ENCODE peak calls at places on chromosomes 6 and 20, in eight cellular contexts. F is hepatocyte, P is A549, K is epithelial cell of esophagus, D is lower leg skin, V is GM12865, S is neural progenitor cell, B is brain microvascular endothelial cell. G is an unnamed sample.

GRCh38 chr20:35820715-35821114 is 48.9 kb downstream of the PHF20 start:
- DNase-seq in F (no peak), P (no peak), K (peak), D (no peak), V (no peak), S (no peak), B (peak), G (no peak)

GRCh38 chr6:150664091-150664490 is 64.4 kb downstream of the PLEKHG1 start:
- DNase-seq in F (no peak), P (no peak), K (no peak), D (no peak), V (no peak), S (no peak), B (no peak), G (no peak)

GRCh38 chr20:9035129-9035528 is 33.8 kb upstream of the PLCB4 start:
- DNase-seq in F (peak), P (peak), K (peak), D (no peak), V (no peak), S (no peak), B (peak), G (no peak)

GRCh38 chr6:83113258-83113657 is 45.8 kb downstream of the DOP1A start:
- DNase-seq in F (no peak), P (no peak), K (no peak), D (no peak), V (no peak), S (no peak), B (no peak), G (no peak)

GRCh38 chr20:17859002-17859615 is 109.5 kb downstream of the SNX5 start:
- DNase-seq in F (no peak), P (no peak), K (no peak), D (no peak), V (peak), S (no peak), B (no peak), G (no peak)

GRCh38 chr6:52209672-52210626 is 23.8 kb downstream of the IL17A start:
- DNase-seq in F (no peak), P (no peak), K (no peak), D (no peak), V (peak), S (no peak), B (no peak), G (no peak)

GRCh38 chr6:139627091-139627490 is 252.6 kb upstream of the CITED2 start:
- DNase-seq in F (no peak), P (no peak), K (no peak), D (no peak), V (no peak), S (no peak), B (no peak), G (no peak)

GRCh38 chr6:1253816-1254215 is 58.1 kb upstream of the FOXQ1 start:
- DNase-seq in F (no peak), P (no peak), K (no peak), D (no peak), V (no peak), S (no peak), B (no peak), G (no peak)

GRCh38 chr6:138250513-138251247 is 32.4 kb upstream of the PBOV1 start:
- DNase-seq in F (peak), P (no peak), K (peak), D (peak), V (no peak), S (no peak), B (no peak), G (peak)

GRCh38 chr20:32810941-32811340 is 8.8 kb upstream of the MAPRE1 start:
- DNase-seq in F (no peak), P (no peak), K (no peak), D (no peak), V (no peak), S (no peak), B (no peak), G (no peak)
- H3K4me3 ChIP-seq in F (no peak), P (no peak), K (no peak), D (no peak), V (no peak), S (no peak), B (no peak), G (no peak)

DNA sequence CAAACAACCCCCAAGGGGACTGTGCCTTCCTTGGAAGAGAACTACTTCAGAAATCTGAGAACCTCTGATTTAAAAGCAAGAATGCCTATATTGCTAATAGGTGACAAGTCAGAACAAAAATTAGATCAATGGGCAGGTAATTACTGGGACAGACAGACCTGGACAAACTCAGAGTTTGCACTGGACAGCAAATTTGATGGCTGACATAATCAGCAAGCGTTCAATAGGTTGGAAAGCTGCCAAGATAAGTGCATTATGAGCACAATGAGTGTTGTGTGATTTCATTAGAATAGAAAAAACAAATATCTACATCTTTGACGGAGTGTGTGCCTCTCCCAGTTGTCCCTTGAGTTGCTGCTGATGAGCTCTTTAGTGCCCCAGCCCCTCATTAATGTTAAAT is 116.4 kb upstream of the COL21A1 start:
- DNase-seq in F (no peak), P (no peak), K (no peak), D (no peak), V (no peak), S (no peak), B (no peak), G (no peak)
- TF ChIP-seq CTCF in F (no peak), P (no peak), K (no peak), D (no peak), V (no peak), S (no peak), B (no peak), G (no peak)

GRCh38 chr20:11333634-11334033 is 584.1 kb upstream of the BTBD3 start:
- DNase-seq in F (no peak), P (no peak), K (no peak), D (no peak), V (no peak), S (no peak), B (no peak), G (no peak)
- H3K4me3 ChIP-seq in F (no peak), P (no peak), K (no peak), D (no peak), V (no peak), S (no peak), B (no peak), G (no peak)

GRCh38 chr6:10800810-10801209 is 37.5 kb downstream of the MAK start:
- DNase-seq in F (peak), P (peak), K (peak), D (no peak), V (no peak), S (no peak), B (peak), G (no peak)

GRCh38 chr6:10801224-10801848 is 37.0 kb downstream of the MAK start:
- DNase-seq in F (peak), P (peak), K (peak), D (peak), V (peak), S (peak), B (peak), G (peak)
- TF ChIP-seq CTCF in F (peak), P (peak), K (peak), D (no peak), V (peak), S (peak), B (peak), G (peak)

DNA sequence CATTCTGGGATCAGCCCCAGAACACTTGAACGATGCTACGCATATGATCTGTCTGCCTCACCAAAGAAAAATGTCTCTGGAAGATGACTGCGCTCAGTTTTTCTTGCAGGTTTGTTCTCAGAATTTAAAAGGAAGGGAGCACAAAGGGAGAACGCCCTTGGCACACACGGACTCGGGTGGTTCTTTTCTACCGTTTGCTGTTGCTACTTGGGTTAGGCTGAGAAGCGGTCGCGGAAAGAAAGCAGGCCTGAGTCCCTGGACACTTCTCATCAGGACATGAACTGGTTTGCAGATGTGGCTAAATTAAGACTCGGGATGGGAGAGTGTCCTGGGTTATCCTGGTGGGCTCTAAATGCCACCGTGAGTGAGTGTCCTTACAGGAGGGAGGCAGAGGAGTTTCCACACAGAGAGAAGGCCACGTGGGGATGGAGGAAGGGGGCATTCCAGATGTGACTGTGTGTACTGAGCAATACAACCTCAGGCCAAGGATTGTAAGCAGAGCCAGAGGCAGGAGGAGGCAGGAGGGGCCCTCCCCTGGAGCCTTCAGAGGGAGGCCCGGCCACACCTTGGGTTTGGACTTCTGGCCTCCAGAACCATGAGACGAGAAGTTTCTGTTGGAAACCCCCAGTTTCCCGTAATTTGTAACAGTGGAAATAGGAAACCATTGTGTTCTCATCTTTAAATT is 9.5 kb upstream of the KIF25 start:
- DNase-seq in F (no peak), P (no peak), K (no peak), D (peak), V (no peak), S (no peak), B (no peak), G (no peak)
- H3K4me3 ChIP-seq in F (no peak), P (no peak), K (no peak), D (no peak), V (no peak), S (no peak), B (no peak), G (no peak)

DNA sequence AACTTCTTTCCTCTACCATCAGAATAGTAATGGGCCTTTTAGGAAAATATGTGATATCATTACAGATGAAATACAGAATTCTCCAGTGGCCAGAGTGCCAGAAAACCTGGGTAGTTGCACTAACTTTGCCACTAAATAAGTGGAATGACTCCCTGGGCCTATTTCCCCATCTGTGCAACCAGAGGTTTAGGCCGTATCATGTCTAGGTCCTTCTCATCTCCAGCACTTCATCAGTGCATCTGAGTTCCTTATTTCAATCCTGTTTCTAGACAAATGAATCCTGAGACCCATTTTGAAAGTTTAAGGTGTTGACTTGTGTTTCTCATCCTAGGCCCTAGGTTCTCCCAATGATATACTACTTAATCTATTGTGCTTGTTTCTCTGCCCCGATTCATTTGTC is 236.2 kb downstream of the CD83 start:
- DNase-seq in F (no peak), P (no peak), K (no peak), D (no peak), V (no peak), S (no peak), B (no peak), G (no peak)
- TF ChIP-seq CTCF in F (no peak), P (no peak), K (no peak), D (no peak), V (no peak), S (no peak), B (no peak), G (no peak)

DNA sequence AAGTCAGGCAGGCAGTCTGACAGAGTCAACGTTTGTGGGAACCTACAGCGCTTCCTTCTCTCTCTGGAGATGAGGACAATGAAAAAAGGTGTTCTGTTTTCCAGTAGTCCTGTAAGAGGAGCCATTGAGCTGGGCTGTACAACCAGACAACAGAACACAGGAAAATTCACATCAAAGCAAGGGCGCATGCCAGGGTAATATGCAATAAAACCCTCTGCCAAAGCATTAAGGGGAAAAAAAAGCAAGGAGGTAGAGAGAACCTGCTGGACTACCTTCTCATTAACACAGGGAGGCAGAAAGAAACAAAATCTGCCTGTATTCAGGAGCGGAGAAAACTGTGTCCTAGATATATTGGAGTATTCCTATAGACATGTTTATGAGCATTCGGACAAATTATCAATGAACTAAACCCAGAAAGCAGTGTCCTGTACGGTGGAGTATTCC is 1.3 kb downstream of the RNF24 start:
- DNase-seq in F (peak), P (peak), K (peak), D (peak), V (peak), S (peak), B (peak), G (no peak)
- H3K4me3 ChIP-seq in F (peak), P (peak), K (peak), D (no peak), V (peak), S (peak), B (peak), G (peak)

DNA sequence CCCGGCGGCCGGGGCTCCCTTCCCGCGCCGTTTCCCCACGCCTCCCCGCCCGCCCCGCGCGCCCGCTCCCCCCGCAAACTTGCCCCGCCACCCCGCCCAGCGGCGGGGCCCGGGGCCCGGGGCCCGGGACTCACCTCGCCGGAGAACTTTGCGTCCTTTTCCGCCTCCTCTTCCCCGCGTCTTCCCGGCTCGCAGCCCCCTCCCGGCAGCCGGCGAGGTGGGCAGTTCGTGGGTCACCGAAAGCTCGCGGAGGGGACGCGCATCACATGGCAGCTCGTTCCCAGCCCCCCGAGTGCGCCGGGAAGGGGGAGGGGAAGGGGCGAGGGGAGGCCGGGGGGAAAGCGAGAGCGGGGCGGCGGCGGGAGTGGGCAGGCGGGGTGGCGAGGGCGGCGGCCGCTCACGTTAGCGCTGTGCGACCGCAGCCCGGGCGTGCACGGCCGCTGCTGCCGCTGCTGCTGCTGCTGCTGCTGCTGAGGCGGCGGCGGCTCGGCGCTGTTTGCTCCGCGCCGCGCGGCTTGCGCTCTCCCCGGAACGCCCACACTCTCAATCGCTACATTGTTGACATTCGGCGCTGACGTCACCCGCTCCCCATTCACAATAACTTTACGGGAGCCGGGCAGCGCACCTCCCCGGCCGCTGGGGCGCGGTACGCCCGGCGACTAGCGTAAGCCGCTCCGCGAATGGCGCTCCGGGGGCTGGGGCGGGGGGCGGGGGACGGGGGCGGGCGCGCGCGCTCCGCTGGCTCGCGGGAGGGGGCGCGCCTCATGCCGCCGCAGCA is at the start of gene BACH2:
- DNase-seq in F (peak), P (peak), K (peak), D (peak), V (peak), S (peak), B (peak), G (peak)
- TF ChIP-seq CTCF in F (no peak), P (no peak), K (no peak), D (no peak), V (no peak), S (no peak), B (peak), G (peak)

GRCh38 chr20:49786226-49786625 is 26.4 kb upstream of the SLC9A8 start:
- DNase-seq in F (no peak), P (no peak), K (no peak), D (no peak), V (peak), S (no peak), B (no peak), G (no peak)
- H3K4me3 ChIP-seq in F (no peak), P (no peak), K (no peak), D (no peak), V (peak), S (no peak), B (no peak), G (no peak)

DNA sequence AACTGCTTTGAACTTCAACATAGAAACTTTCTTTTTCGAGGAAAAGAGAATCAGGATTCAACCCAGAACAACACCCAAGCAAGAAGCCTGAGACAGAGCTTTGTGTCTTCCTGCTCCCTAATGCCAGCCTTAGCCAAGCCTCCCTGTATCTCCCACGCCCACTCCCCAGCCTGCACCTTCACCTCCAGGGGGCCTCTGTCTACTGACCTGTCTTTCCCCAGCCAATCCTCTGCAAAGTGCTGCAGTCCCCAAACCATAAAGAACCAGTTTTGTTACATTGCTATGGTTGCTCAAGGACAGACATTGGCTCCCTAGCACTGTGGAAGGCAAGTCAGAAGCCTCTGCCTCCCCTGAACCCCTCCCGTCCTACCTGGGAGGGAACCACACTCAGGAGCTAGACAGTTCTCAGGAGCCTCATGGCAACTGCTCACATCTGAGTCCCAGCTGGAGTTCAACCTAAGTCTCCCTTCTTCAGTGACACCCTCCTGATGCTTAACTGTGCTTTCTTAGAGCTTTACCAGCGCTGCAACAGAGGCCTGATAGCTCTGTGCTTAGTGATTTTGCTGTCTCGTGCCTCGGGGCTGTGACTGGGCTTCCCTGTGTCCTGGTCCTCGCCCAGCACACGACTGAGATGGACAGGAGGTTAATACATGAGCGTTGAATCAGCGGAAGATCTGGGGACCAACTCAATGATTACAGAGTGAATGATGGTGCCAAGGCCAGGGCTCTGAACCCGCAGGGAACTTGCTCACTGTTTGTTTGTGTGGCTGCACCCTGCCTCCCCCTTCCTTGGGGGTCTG is 101.5 kb upstream of the DUSP22 start:
- DNase-seq in F (no peak), P (no peak), K (peak), D (no peak), V (peak), S (peak), B (no peak), G (no peak)
- TF ChIP-seq CTCF in F (no peak), P (no peak), K (peak), D (no peak), V (peak), S (peak), B (peak), G (no peak)